ENCODE peak calls at places on chromosome 12, in four cellular contexts. P, I, S and L are unnamed samples.
A peak's percentile ranks its signal among the peaks of the same experiment; 100 is the strongest.

GRCh38 chr12:124442772-124443445 is 124.5 kb downstream of the NCOR2 start:
- DNase-seq in P (no peak), I (no peak), S (no peak), L (no peak)

GRCh38 chr12:25979563-25979962 is 21.1 kb downstream of the RASSF8 start:
- DNase-seq in P (peak; percentile 38), I (no peak), S (no peak), L (no peak)

GRCh38 chr12:123761841-123762714 is at the start of gene DNAH10:
- DNase-seq in P (no peak), I (peak; percentile 30), S (peak; percentile 34), L (no peak)

GRCh38 chr12:7581609-7582008 is 78.0 kb upstream of the CD163 start:
- DNase-seq in P (no peak), I (no peak), S (no peak), L (no peak)

GRCh38 chr12:66041651-66042363 is 88.7 kb downstream of the LLPH start:
- DNase-seq in P (no peak), I (no peak), S (no peak), L (no peak)

GRCh38 chr12:43835264-43835655 is 621 bp upstream of the TMEM117 start:
- DNase-seq in P (no peak), I (no peak), S (no peak), L (no peak)

GRCh38 chr12:131482199-131482598 is 228.7 kb upstream of the SFSWAP start:
- DNase-seq in P (no peak), I (no peak), S (no peak), L (no peak)

GRCh38 chr12:81176796-81177195 is 98.9 kb downstream of the ACSS3 start:
- DNase-seq in P (no peak), I (no peak), S (no peak), L (no peak)

GRCh38 chr12:10617868-10618267 is 4.5 kb upstream of the MAGOHB start:
- DNase-seq in P (no peak), I (no peak), S (no peak), L (no peak)

GRCh38 chr12:4587108-4587507 is 25.1 kb downstream of the DYRK4 start:
- DNase-seq in P (no peak), I (no peak), S (no peak), L (no peak)

GRCh38 chr12:100356646-100357223 is at the start of gene SLC17A8:
- DNase-seq in P (no peak), I (peak; percentile 13), S (no peak), L (no peak)

GRCh38 chr12:117188961-117189724 is 1.1 kb downstream of the FBXO21 start:
- DNase-seq in P (peak; percentile 29), I (no peak), S (no peak), L (no peak)

GRCh38 chr12:107400686-107401447 is 284.7 kb upstream of the PWP1 start:
- DNase-seq in P (no peak), I (no peak), S (no peak), L (no peak)

DNA sequence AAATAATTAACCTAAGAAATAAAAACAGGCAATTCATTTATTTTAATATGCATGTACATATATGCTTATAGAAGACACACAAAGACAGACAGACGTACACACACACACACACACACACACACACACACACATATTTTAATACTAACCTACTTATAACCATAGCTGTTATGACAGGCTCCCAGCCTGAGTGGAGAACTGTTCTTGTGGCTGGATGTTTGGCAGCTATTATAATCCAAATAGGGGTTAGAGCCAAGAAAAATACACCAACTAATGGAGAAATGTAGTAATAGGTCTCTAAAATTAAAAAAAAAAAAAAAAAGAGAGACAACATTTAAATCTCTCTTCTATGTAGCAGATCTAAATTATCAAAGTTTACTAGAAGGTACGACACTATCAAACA is 91.8 kb downstream of the SLC41A2 start:
- DNase-seq in P (no peak), I (no peak), S (no peak), L (no peak)
- TF ChIP-seq CTCF in P (no peak), I (no peak), S (no peak), L (no peak)

DNA sequence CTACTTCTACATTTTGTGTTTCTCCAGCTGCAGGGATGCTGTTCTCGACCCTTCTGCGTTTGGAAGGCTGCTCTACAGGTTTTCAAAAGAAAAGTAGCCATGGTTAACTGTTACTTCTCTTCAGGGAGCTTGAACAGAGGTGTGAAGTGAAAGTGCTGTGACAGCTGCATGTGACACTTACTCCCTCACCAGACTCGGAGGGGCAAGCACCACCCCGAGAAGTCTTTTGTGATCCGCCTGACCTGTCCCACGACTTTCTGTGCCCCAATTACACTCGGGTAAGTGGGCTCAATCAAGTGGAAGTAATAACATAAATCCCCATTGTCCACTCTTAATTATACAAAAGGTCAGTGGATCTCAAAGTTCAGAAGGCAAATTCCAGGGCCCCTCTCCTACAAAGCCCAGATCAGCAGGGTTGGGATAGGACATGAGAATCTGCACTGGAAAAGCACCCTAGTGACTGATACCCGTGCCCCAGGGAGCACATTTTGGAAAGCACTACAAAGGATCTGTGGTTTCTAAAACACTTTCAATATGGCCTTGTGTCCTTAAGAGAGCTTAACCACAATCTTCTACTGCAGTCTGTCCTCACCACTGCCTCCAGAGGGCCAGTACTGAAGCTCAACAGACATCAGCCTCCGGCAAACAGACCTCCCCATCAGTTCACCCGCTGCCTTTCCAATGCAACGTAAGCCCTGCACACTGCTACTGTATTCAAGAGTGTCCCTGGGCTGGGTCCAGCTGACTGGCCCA is 11.6 kb downstream of the FICD start:
- DNase-seq in P (no peak), I (no peak), S (no peak), L (no peak)
- TF ChIP-seq CTCF in P (no peak), I (no peak), S (no peak), L (no peak)

DNA sequence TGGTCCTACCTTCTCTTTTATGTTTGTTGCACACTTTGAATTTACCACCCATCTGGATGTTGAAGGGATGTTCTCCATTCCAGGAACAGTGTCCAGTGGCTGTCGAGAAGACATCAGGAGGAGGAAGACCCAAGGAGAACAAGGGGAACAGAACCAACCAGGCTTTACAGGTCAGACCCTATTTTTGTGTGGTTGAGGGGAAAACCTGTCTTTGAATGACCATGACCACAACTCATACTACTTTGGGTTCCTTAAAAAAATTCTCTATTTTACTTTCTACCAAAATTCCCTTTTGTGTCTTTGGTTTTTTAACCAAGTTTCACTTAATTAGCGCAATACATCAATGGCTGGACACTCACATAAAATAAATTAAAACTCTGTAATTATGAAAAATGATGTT is 78.7 kb downstream of the PLXNC1 start:
- DNase-seq in P (no peak), I (no peak), S (no peak), L (no peak)
- TF ChIP-seq CTCF in P (no peak), I (no peak), S (no peak), L (no peak)

DNA sequence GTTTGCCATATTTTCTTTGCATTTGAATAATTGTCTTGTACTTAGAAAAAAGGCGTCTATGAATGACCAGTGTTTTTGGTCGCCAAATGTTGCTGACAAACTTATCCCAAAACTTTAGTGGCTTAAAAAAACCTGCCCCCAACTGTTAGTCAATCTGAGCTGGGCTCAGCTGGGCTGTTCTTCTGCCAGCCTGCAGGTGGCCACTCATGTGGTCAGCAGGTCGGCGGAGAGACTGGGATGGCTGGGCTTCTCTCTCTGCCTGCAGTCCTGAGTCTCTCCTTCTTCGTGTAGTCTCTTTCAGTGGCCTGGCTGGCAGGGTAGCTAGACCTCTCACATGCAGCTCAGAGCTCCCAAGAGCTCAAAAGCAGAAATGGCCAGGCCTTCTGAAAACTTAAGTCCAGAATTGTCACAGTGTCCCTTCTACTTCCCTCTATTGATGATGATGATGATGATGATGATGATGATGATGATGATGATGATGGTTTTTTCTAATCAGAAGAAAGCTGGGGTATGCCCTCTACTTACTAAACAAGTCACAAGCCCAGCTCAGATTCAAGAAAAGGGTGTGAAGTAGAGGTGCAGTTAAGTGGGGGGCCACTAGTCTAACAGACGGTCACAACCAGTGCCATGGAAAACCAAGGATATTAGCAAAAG is 87.9 kb downstream of the PTPN11 start:
- DNase-seq in P (no peak), I (no peak), S (no peak), L (no peak)
- TF ChIP-seq CTCF in P (no peak), I (no peak), S (no peak), L (no peak)

GRCh38 chr12:110702081-110702480 is 13.2 kb upstream of the HVCN1 start:
- DNase-seq in P (no peak), I (no peak), S (no peak), L (no peak)

GRCh38 chr12:110704231-110704630 is 15.3 kb upstream of the HVCN1 start:
- DNase-seq in P (no peak), I (no peak), S (no peak), L (no peak)

GRCh38 chr12:110696283-110696682 is 7.4 kb upstream of the HVCN1 start:
- DNase-seq in P (no peak), I (no peak), S (no peak), L (no peak)

GRCh38 chr12:110698171-110698902 is 9.4 kb upstream of the HVCN1 start:
- DNase-seq in P (peak; percentile 97), I (peak; percentile 81), S (peak; percentile 71), L (no peak)

DNA sequence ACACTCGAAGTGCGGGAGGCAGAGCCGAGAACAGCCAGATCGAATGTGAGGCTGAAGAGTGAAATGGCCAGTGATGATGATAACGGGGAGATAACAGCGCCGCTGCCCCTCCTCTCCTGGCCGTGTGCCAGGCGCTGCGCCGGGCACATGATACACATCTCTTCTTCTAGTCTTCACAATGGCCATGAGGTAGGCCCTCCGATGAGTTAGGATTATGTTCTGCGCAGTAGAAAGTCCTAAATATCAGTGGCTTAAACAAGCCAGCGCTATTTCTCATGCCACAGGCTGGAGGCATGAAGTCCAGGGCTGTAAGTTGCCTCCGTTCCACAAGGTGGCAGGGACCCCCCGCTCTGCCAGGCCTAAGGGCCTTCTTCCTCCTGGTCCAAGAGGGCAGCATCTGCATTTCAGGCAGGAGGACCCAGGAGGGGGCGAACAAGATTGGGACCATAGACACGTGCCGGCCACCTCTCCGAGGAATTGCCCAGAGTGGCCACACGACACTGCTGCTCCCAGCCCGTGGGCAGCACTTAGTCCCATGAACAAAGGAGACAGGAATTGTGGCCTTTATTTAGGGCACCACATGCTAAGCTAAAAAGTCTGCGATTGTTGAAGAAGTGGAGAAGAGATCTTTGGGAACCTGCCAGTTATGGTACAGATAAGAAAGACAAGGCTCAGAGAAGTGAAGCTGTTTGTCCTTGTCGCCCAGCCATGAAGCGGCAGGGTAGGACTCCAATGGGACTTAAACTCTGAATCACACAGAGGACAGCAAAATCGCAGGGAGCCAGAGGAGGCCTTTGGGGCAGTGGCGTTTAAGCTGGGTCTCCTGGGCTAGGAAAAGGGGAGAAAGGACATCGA is 10.9 kb upstream of the HVCN1 start:
- DNase-seq in P (no peak), I (no peak), S (no peak), L (no peak)
- TF ChIP-seq CTCF in P (no peak), I (no peak), S (no peak), L (no peak)

DNA sequence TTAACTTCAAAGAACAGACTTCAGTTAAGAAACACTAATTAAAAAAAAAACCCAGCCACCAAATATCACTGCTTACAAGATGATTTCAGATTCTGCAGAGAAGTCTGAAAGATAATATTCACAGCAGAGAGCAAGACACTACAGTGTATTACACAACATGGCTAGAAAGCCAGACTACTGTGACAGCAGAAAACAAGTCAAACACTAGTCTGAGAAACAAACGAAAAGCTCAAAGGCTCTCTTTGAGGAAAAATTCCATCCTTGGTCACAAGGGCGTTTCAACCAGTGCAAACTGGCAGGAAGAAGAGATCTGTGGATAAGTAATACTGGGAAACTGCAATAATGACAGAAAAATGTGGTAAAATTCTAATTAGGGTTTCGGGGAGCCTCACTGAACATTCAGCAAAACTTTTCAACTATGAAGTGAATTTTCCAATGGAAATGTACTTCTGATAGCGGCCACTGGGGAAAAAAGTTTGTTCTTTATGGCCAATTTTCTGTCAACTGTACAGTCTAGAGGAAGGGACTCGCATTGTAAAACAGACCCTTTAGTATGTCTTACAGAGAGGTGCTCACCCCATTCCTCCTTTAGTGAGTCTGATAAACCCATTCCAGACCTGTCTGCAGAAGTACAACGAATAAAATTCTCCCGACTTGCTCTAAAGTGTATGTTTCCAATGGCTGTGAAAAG is 50.4 kb downstream of the ACADS start:
- DNase-seq in P (no peak), I (no peak), S (no peak), L (no peak)
- TF ChIP-seq CTCF in P (peak; percentile 44), I (no peak), S (no peak), L (peak; percentile 24)

GRCh38 chr12:119225454-119225853 is 46.7 kb downstream of the HSPB8 start:
- DNase-seq in P (no peak), I (no peak), S (no peak), L (no peak)
- TF ChIP-seq CTCF in P (no peak), I (no peak), S (no peak), L (no peak)